ENCODE peak calls at places on chromosomes 2 and 18, in four cellular contexts. F is neuronal stem cell, N is ELR, M is SJSA1. Y is an unnamed sample.

GRCh38 chr2:60028819-60029218 is 524.6 kb downstream of the BCL11A start:
- DNase-seq in F (no peak), N (no peak), M (no peak), Y (no peak)

GRCh38 chr18:76721207-76721996 is 101.0 kb upstream of the ZNF236 start:
- DNase-seq in F (no peak), N (no peak), M (peak), Y (peak)

GRCh38 chr2:231614559-231615057 is 21.9 kb downstream of the TEX44 start:
- DNase-seq in F (no peak), N (no peak), M (no peak), Y (no peak)

GRCh38 chr2:73906847-73907505 is 14.2 kb downstream of the ACTG2 start:
- DNase-seq in F (no peak), N (no peak), M (no peak), Y (no peak)

GRCh38 chr18:78778651-78779050 is 201.0 kb upstream of the SALL3 start:
- DNase-seq in F (no peak), N (no peak), M (peak), Y (no peak)

GRCh38 chr2:48927355-48927754 is 171.8 kb upstream of the LHCGR start:
- DNase-seq in F (no peak), N (no peak), M (no peak), Y (no peak)

GRCh38 chr2:71665168-71666093 is 212.1 kb downstream of the DYSF start:
- DNase-seq in F (no peak), N (no peak), M (no peak), Y (no peak)

GRCh38 chr2:95348609-95349567 is 51.7 kb downstream of the KCNIP3 start:
- DNase-seq in F (no peak), N (peak), M (peak), Y (no peak)

GRCh38 chr2:1504311-1504750 is 91.1 kb downstream of the TPO start:
- DNase-seq in F (no peak), N (no peak), M (no peak), Y (no peak)

GRCh38 chr2:11829947-11830707 is 83.7 kb downstream of the LPIN1 start:
- DNase-seq in F (peak), N (peak), M (peak), Y (peak)

GRCh38 chr2:46050489-46050888 is 246.7 kb upstream of the EPAS1 start:
- DNase-seq in F (no peak), N (no peak), M (no peak), Y (no peak)

GRCh38 chr2:75416420-75417342 is 144.1 kb downstream of the EVA1A start:
- DNase-seq in F (no peak), N (no peak), M (no peak), Y (no peak)

GRCh38 chr2:188607501-188607900 is 315.8 kb downstream of the GULP1 start:
- DNase-seq in F (no peak), N (no peak), M (no peak), Y (no peak)

Y was measured in CD4-positive, alpha-beta T cell.